ENCODE peak calls at places on chromosomes 6 and 20, in nine cellular contexts. I is Panc1, V is heart right ventricle, R is astrocyte of the spinal cord, B is DND-41, A is heart left ventricle, E is AG10803, L is fibroblast of villous mesenchyme, C is tibial artery. G is an unnamed sample.

GRCh38 chr20:58665606-58666005 is 14.5 kb downstream of the STX16 start:
- DNase-seq in V (no peak), L (no peak), C (no peak), R (no peak), A (no peak), B (no peak), E (no peak), I (no peak), G (no peak)

GRCh38 chr20:33433465-33433864 is 10.1 kb downstream of the SNTA1 start:
- DNase-seq in V (peak), C (peak), L (no peak), I (no peak), R (no peak), A (peak), E (peak), B (no peak), G (no peak)

GRCh38 chr6:56220078-56220477 is 27.3 kb downstream of the COL21A1 start:
- DNase-seq in R (no peak), I (no peak), C (no peak), A (no peak), E (no peak), B (no peak), L (no peak), V (no peak), G (no peak)

GRCh38 chr6:27081931-27082330 is 165.6 kb upstream of the PRSS16 start:
- DNase-seq in I (no peak), C (no peak), B (no peak), R (no peak), V (no peak), E (no peak), A (no peak), L (no peak), G (no peak)

GRCh38 chr6:129647044-129647443 is 62.9 kb downstream of the ARHGAP18 start:
- DNase-seq in E (no peak), C (no peak), R (no peak), L (no peak), B (no peak), A (no peak), V (no peak), I (no peak), G (no peak)

GRCh38 chr6:167238169-167238693 is 52.9 kb upstream of the UNC93A start:
- DNase-seq in E (no peak), C (no peak), A (no peak), L (no peak), V (no peak), B (no peak), I (no peak), R (no peak), G (no peak)

GRCh38 chr20:19936801-19937583 is 80.2 kb upstream of the NAA20 start:
- DNase-seq in I (no peak), E (no peak), B (peak), L (no peak), R (no peak), V (peak), A (peak), C (no peak), G (no peak)

GRCh38 chr6:139161817-139162284 is 27.0 kb downstream of the HECA start:
- DNase-seq in B (no peak), L (no peak), R (no peak), A (no peak), C (no peak), E (no peak), V (no peak), I (no peak), G (no peak)

GRCh38 chr6:86355271-86355670 is 582.1 kb upstream of the HTR1E start:
- DNase-seq in R (no peak), I (no peak), C (no peak), V (no peak), E (no peak), B (no peak), L (no peak), A (no peak), G (no peak)

GRCh38 chr6:24451581-24452041 is 37.8 kb downstream of the GPLD1 start:
- DNase-seq in R (no peak), V (no peak), E (no peak), A (no peak), L (no peak), I (no peak), B (no peak), C (no peak), G (no peak)

GRCh38 chr6:39228992-39229767 is at the start of gene KCNK5:
- DNase-seq in V (peak), R (peak), L (peak), A (peak), B (peak), C (peak), E (peak), I (no peak), G (peak)

GRCh38 chr20:343107-343506 is 3.8 kb upstream of the NRSN2 start:
- DNase-seq in C (no peak), R (no peak), V (no peak), A (no peak), I (no peak), B (no peak), L (no peak), E (no peak), G (no peak)

GRCh38 chr6:111830003-111830402 is 43.2 kb downstream of the FYN start:
- DNase-seq in R (no peak), A (no peak), C (no peak), L (no peak), V (no peak), I (no peak), E (peak), B (no peak), G (no peak)

GRCh38 chr6:71454083-71454482 is 165.5 kb downstream of the OGFRL1 start:
- DNase-seq in A (no peak), L (no peak), E (no peak), C (no peak), I (no peak), V (no peak), B (no peak), R (no peak), G (no peak)

GRCh38 chr20:58890073-58890453 is 37.5 kb downstream of the GNAS start:
- DNase-seq in B (peak), R (no peak), I (no peak), L (no peak), C (no peak), V (no peak), E (no peak), A (no peak), G (no peak)

GRCh38 chr6:19873031-19873430 is 35.9 kb downstream of the ID4 start:
- DNase-seq in C (no peak), L (no peak), R (no peak), V (no peak), B (peak), I (no peak), E (no peak), A (no peak), G (peak)

GRCh38 chr6:111276736-111277135 is 189.4 kb downstream of the SLC16A10 start:
- DNase-seq in V (no peak), A (no peak), R (no peak), E (no peak), C (no peak), B (no peak), I (no peak), L (no peak), G (no peak)

GRCh38 chr6:26520088-26520839 is 17.9 kb upstream of the HMGN4 start:
- DNase-seq in I (peak), C (no peak), B (no peak), L (peak), A (peak), R (peak), V (peak), E (no peak), G (no peak)

GRCh38 chr6:125913864-125914351 is 42.7 kb upstream of the HINT3 start:
- DNase-seq in C (no peak), A (no peak), I (peak), V (no peak), B (no peak), R (peak), E (peak), L (peak), G (peak)

GRCh38 chr6:157561929-157562810 is 181.2 kb downstream of the ZDHHC14 start:
- DNase-seq in E (no peak), I (no peak), L (no peak), V (no peak), A (no peak), R (no peak), B (no peak), C (no peak), G (no peak)

GRCh38 chr6:298233-299049 is 6.2 kb downstream of the DUSP22 start:
- DNase-seq in A (no peak), L (peak), C (peak), E (no peak), R (no peak), B (no peak), I (no peak), V (peak), G (no peak)

GRCh38 chr6:157185171-157185570 is 138.1 kb downstream of the TMEM242 start:
- DNase-seq in A (no peak), I (no peak), E (no peak), C (no peak), B (no peak), L (no peak), R (no peak), V (no peak), G (no peak)

GRCh38 chr6:137133136-137133535 is 40.3 kb downstream of the IL22RA2 start:
- DNase-seq in V (no peak), C (no peak), B (no peak), E (no peak), L (no peak), A (no peak), R (no peak), I (no peak), G (no peak)

GRCh38 chr20:21050710-21051109 is 55.4 kb downstream of the LINC00237 start:
- DNase-seq in E (no peak), C (no peak), B (no peak), R (no peak), I (no peak), L (no peak), A (no peak), V (no peak), G (no peak)

GRCh38 chr20:22524393-22525015 is 59.9 kb downstream of the FOXA2 start:
- DNase-seq in B (no peak), I (no peak), L (no peak), C (no peak), V (no peak), A (no peak), R (no peak), E (no peak), G (no peak)

GRCh38 chr20:23634985-23635767 is 2.6 kb downstream of the CST3 start:
- DNase-seq in V (no peak), A (peak), E (peak), L (no peak), R (no peak), B (no peak), C (no peak), I (no peak), G (no peak)

GRCh38 chr20:32382102-32382950 is 24.2 kb downstream of the ASXL1 start:
- DNase-seq in I (no peak), R (no peak), E (no peak), V (no peak), A (no peak), B (no peak), L (no peak), C (no peak), G (no peak)

GRCh38 chr6:83518946-83519489 is 6.7 kb downstream of the PRSS35 start:
- DNase-seq in I (no peak), A (no peak), B (no peak), L (peak), V (no peak), R (peak), E (peak), C (no peak), G (peak)

GRCh38 chr6:160258346-160259142 is at the start of gene SLC22A2:
- DNase-seq in A (no peak), R (no peak), L (no peak), I (no peak), E (no peak), C (no peak), B (no peak), V (no peak), G (no peak)

DNA sequence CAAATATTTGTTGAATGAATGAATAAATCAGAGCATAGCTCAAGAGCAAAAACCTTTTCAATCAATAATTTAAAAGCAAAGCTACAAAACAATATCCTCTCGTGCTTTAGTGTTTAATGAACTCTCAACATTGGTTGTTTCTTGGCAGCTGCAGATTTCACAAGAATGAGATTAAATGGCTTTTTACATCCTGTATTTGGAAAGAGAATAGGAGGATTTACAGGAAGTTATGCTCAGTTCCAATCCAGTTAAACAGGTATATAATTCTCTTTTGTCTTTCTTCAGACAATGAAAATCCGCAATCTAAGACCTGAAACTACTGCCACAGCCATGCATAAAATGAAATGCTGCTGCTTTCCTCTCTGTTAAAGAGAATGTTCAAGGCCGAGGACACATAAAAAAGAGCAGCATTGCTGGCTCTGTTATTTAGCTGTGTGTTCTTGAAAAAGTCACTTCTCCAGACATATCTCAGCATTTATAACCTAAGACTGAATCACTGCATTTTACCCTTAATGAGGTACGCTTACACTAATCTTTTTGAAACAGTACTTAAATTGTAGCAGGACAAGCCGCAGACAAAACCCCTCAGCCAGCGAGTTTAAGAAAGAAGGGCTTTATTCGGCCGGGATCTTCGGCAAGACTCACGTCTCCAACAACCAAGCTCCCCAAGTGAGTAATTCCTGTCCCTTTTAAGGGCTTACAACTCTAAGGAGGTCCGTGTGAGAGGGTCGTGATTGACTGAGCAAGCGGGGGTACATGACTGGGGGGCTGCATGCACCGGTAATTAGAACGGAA is 3.6 kb downstream of the C6orf52 start:
- DNase-seq in V (no peak), L (no peak), A (no peak), R (no peak), B (no peak), I (no peak), E (no peak), C (no peak), G (peak)
- H3K4me3 ChIP-seq in V (no peak), L (no peak), A (no peak), R (no peak), B (no peak), I (no peak), E (no peak), C (no peak), G (no peak)

DNA sequence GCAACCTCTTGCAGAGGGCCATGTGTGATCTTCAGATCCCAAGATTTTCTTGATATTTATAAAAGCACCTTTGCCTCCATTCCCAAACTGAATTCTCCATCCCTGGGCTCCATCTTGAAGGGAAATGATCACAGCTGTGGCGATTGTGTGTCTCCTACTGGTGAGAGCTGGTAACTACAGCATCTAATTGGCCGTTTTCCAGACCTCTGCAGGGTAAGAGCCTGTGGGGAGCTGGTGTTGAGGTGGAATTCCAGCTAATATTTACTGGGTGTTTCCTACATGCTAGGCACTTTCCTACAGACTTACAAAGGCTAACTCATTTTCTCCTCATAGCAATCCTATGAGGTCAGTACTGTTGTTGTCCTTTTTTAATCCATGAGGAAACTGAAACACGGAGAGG is 59.2 kb upstream of the FNDC1 start:
- DNase-seq in E (peak), C (no peak), A (no peak), B (peak), I (peak), V (no peak), L (peak), R (peak), G (peak)
- TF ChIP-seq CTCF in E (peak), C (peak), A (peak), B (peak), I (peak), V (peak), L (peak), R (peak), G (peak)

GRCh38 chr6:21592953-21593352 is 598 bp upstream of the SOX4 start:
- DNase-seq in A (no peak), I (no peak), E (no peak), C (no peak), B (no peak), R (no peak), L (no peak), V (no peak), G (no peak)
- H3K4me3 ChIP-seq in A (peak), I (peak), E (peak), C (peak), B (peak), R (peak), L (peak), V (peak), G (peak)

GRCh38 chr20:38303908-38304379 is at the start of gene BPI:
- DNase-seq in R (peak), A (peak), B (peak), V (no peak), C (peak), E (peak), L (no peak), I (no peak), G (no peak)
- TF ChIP-seq CTCF in R (no peak), A (no peak), B (no peak), V (no peak), C (no peak), E (no peak), L (no peak), I (no peak), G (no peak)

DNA sequence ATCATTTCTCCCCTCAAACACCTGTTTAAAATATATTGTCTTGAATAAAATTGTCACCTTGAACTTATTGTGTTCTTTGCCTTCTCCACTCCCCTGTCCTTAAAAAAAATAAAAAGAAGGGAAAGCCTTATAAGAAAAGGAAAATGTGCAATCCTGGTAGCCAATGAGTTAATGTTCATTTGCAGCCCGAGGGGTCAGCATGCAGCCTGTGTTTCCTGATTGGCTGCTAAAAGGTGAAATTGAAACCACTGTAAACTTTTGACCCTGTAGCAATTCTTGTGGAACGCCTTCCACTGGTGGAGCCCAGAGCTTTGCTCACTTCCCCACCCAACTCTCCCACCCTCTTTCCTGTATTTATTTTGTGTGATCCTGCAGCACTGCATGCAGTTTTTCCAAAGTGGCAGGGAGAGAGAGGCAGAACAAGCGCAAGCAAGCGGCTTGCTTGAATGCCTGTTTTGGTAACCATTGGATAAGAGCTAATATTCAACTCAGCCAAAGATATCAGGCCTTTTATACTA is 74.9 kb downstream of the NCOA3 start:
- DNase-seq in I (no peak), C (peak), V (peak), E (peak), L (peak), R (peak), B (no peak), A (peak), G (peak)
- H3K4me3 ChIP-seq in I (peak), C (no peak), V (no peak), E (peak), L (peak), R (no peak), B (no peak), A (peak), G (peak)

GRCh38 chr6:36701401-36701991 is 3.9 kb downstream of the RAB44 start:
- DNase-seq in E (no peak), A (no peak), B (no peak), V (no peak), R (no peak), I (no peak), C (no peak), L (no peak), G (no peak)
- TF ChIP-seq CTCF in E (no peak), A (no peak), B (no peak), V (peak), R (no peak), I (peak), C (no peak), L (no peak), G (no peak)

DNA sequence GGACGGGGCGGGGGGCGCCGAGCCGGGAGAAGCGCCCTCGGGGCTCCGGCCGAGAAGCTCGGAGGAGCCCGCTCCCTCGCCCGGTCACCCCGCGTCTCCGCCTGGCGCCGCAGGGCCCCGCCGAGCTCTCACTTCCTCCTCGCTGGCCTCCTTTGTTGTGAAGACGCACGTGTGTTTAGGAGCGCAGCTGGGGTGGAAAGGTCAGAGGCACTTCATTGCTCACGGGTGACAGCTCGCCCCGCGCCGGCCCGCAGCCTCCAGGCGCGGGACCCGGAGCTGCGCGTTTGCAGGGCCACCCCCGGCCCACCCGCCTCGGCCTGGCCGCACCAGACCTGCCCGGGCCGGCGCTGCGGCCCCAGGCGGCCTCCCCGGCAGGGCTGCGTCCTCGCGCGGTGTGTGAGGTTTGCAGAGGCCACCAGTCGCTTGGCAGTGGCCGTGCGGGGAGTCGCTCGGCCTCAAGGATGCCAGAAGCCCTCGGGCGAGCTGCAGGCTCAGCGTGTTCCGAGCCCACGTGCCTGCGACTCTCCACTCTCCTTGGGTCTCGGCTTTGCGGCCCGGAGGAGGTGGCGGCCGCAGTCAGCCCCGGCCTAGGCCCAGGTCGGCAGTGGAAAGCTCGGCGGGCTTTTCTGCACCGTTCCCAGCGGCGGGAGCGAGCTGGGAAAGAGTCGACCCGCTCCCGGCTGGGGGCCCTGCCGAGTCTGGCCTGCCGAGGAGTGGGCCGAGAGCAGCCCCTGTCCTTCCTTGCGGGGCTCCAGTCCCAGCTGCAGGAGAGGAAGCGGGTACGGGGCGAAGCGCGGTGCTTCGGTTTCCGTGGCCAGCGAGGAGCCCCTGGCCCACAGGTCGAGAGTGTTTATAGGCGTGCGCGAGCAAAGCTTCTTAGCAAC is 5.3 kb downstream of the FOXC1 start:
- DNase-seq in I (no peak), R (no peak), E (no peak), C (peak), L (no peak), V (no peak), B (no peak), A (no peak), G (no peak)
- H3K4me3 ChIP-seq in I (no peak), R (peak), E (no peak), C (peak), L (no peak), V (peak), B (no peak), A (peak), G (no peak)